ENCODE peak calls at places on chromosomes 3 and 15, in nine cellular contexts. L, Z, M, H, A, W, E, I and J are unnamed samples.

GRCh38 chr15:91561371-91562100 is 292.0 kb upstream of the SLCO3A1 start:
- DNase-seq in M (peak), E (no peak), W (no peak), L (peak), Z (peak), A (no peak), I (no peak), H (no peak), J (no peak)

GRCh38 chr3:195522254-195523023 is 20.7 kb downstream of the PPP1R2 start:
- DNase-seq in A (peak), H (no peak), M (no peak), L (no peak), E (peak), I (no peak), Z (peak), W (no peak), J (no peak)

GRCh38 chr15:56804279-56804678 is 71.0 kb upstream of the ZNF280D start:
- DNase-seq in I (no peak), Z (no peak), A (peak), M (no peak), E (peak), W (no peak), L (no peak), H (no peak), J (no peak)

GRCh38 chr15:72784233-72784876 is 797 bp upstream of the ADPGK start:
- DNase-seq in L (peak), H (no peak), M (no peak), I (peak), A (peak), E (peak), W (no peak), Z (peak), J (peak)

GRCh38 chr3:11933529-11933928 is 70.7 kb upstream of the SYN2 start:
- DNase-seq in M (no peak), I (no peak), L (no peak), Z (no peak), E (no peak), H (no peak), A (no peak), W (no peak), J (no peak)

GRCh38 chr15:30917013-30917412 is 13.3 kb downstream of the FAN1 start:
- DNase-seq in I (no peak), W (no peak), Z (no peak), H (no peak), E (no peak), M (no peak), A (no peak), L (no peak), J (no peak)

GRCh38 chr3:158091526-158091925 is 14.7 kb downstream of the SHOX2 start:
- DNase-seq in A (no peak), Z (no peak), H (no peak), I (no peak), L (no peak), W (no peak), E (peak), M (no peak), J (no peak)

GRCh38 chr3:59482684-59483083 is 432.9 kb upstream of the CFAP20DC start:
- DNase-seq in L (no peak), H (no peak), W (no peak), Z (peak), I (no peak), E (no peak), M (no peak), A (peak), J (no peak)

GRCh38 chr3:172853005-172853404 is 102.5 kb downstream of the ECT2 start:
- DNase-seq in H (no peak), M (no peak), A (no peak), Z (no peak), I (no peak), L (no peak), W (no peak), E (no peak), J (no peak)

GRCh38 chr3:13506680-13507079 is 26.6 kb downstream of the HDAC11 start:
- DNase-seq in M (no peak), A (no peak), I (no peak), E (no peak), Z (no peak), W (no peak), L (no peak), H (no peak), J (no peak)

GRCh38 chr3:52238761-52239701 is at the start of gene TWF2:
- DNase-seq in H (peak), L (peak), E (peak), M (peak), Z (peak), W (no peak), I (peak), A (peak), J (peak)

GRCh38 chr15:76999996-77000395 is 5.1 kb downstream of the PSTPIP1 start:
- DNase-seq in L (no peak), M (no peak), W (no peak), A (no peak), E (no peak), H (no peak), Z (no peak), I (no peak), J (no peak)

GRCh38 chr3:192413461-192413860 is 313.9 kb downstream of the FGF12 start:
- DNase-seq in Z (peak), M (no peak), L (no peak), E (no peak), I (no peak), H (no peak), W (no peak), A (no peak), J (no peak)

GRCh38 chr15:74956648-74957300 is at the start of gene RPP25:
- DNase-seq in H (peak), E (peak), M (peak), W (no peak), L (peak), I (peak), A (peak), Z (peak), J (peak)

GRCh38 chr15:33215941-33216872 is 21.7 kb upstream of the FMN1 start:
- DNase-seq in L (no peak), H (no peak), I (no peak), E (peak), Z (peak), M (no peak), W (no peak), A (peak), J (no peak)

GRCh38 chr3:134030382-134030753 is 643 bp upstream of the SLCO2A1 start:
- DNase-seq in H (no peak), E (no peak), Z (no peak), W (no peak), A (no peak), I (no peak), M (no peak), L (no peak), J (no peak)

GRCh38 chr15:43370975-43371974 is at the start of the genes TUBGCP4 and ZSCAN29:
- DNase-seq in Z (peak), H (peak), W (peak), I (peak), L (peak), E (peak), A (peak), M (peak), J (peak)

GRCh38 chr3:127678315-127678599 is 5.5 kb downstream of the ABTB1 start:
- DNase-seq in E (no peak), W (no peak), L (no peak), I (no peak), H (no peak), A (no peak), M (no peak), Z (no peak), J (no peak)

GRCh38 chr3:81352867-81353266 is 408.6 kb downstream of the GBE1 start:
- DNase-seq in W (peak), I (no peak), A (peak), M (peak), L (no peak), Z (peak), E (peak), H (no peak), J (no peak)

GRCh38 chr15:68512578-68512977 is 66.2 kb upstream of the CORO2B start:
- DNase-seq in E (no peak), L (no peak), Z (peak), W (no peak), A (no peak), H (no peak), I (no peak), M (no peak), J (no peak)

GRCh38 chr15:51135276-51135675 is 40.6 kb upstream of the TNFAIP8L3 start:
- DNase-seq in W (no peak), E (peak), L (no peak), A (peak), I (no peak), Z (peak), M (no peak), H (no peak), J (no peak)

GRCh38 chr3:36944641-36945270 is at the start of gene TRANK1:
- DNase-seq in I (peak), Z (no peak), E (peak), W (no peak), H (peak), L (peak), M (peak), A (peak), J (peak)

GRCh38 chr15:37793851-37794250 is 140.6 kb upstream of the TMCO5A start:
- DNase-seq in A (no peak), W (no peak), E (no peak), I (no peak), Z (no peak), L (no peak), H (no peak), M (no peak), J (no peak)